ENCODE peak calls at places on chromosomes 7 and 10, in six cellular contexts. One of them, this sample, is unnamed.

GRCh38 chr10:33428706-33429105 is 94.2 kb upstream of the NRP1 start:
- DNase-seq in foreskin keratinocyte: no peak
- DNase-seq in IMR-90: no peak
- DNase-seq in stomach: no peak
- DNase-seq in naive thymus-derived CD4-positive, alpha-beta T cell: no peak
- DNase-seq in neuronal stem cell: no peak
- DNase-seq in this sample: no peak

GRCh38 chr10:59894114-59894513 is 12.2 kb downstream of the CCDC6 start:
- DNase-seq in foreskin keratinocyte: peak; percentile 63
- DNase-seq in IMR-90: peak; percentile 93
- DNase-seq in stomach: peak; percentile 77
- DNase-seq in naive thymus-derived CD4-positive, alpha-beta T cell: no peak
- DNase-seq in neuronal stem cell: no peak
- DNase-seq in this sample: no peak

GRCh38 chr7:68246189-68246633 is 1249.6 kb downstream of the TYW1 start:
- DNase-seq in foreskin keratinocyte: peak; percentile 22
- DNase-seq in IMR-90: no peak
- DNase-seq in stomach: no peak
- DNase-seq in naive thymus-derived CD4-positive, alpha-beta T cell: no peak
- DNase-seq in neuronal stem cell: peak; percentile 0
- DNase-seq in this sample: peak; percentile 76

GRCh38 chr7:90404777-90405176 is 1.5 kb downstream of the CLDN12 start:
- DNase-seq in foreskin keratinocyte: no peak
- DNase-seq in IMR-90: peak; percentile 30
- DNase-seq in stomach: no peak
- DNase-seq in naive thymus-derived CD4-positive, alpha-beta T cell: no peak
- DNase-seq in neuronal stem cell: no peak
- DNase-seq in this sample: no peak

GRCh38 chr10:113056468-113057021 is 106.5 kb downstream of the TCF7L2 start:
- DNase-seq in foreskin keratinocyte: no peak
- DNase-seq in IMR-90: peak; percentile 82
- DNase-seq in stomach: no peak
- DNase-seq in naive thymus-derived CD4-positive, alpha-beta T cell: no peak
- DNase-seq in neuronal stem cell: no peak
- DNase-seq in this sample: no peak

GRCh38 chr7:80334908-80335307 is 177.0 kb downstream of the GNAT3 start:
- DNase-seq in foreskin keratinocyte: no peak
- DNase-seq in IMR-90: no peak
- DNase-seq in stomach: no peak
- DNase-seq in naive thymus-derived CD4-positive, alpha-beta T cell: no peak
- DNase-seq in neuronal stem cell: no peak
- DNase-seq in this sample: no peak

GRCh38 chr10:63798599-63799498 is 277.6 kb downstream of the REEP3 start:
- DNase-seq in foreskin keratinocyte: peak; percentile 44
- DNase-seq in IMR-90: peak; percentile 78
- DNase-seq in stomach: peak; percentile 72
- DNase-seq in naive thymus-derived CD4-positive, alpha-beta T cell: no peak
- DNase-seq in neuronal stem cell: no peak
- DNase-seq in this sample: peak; percentile 83

GRCh38 chr10:70974351-70974901 is 86.1 kb upstream of the PCBD1 start:
- DNase-seq in foreskin keratinocyte: no peak
- DNase-seq in IMR-90: peak; percentile 4
- DNase-seq in stomach: no peak
- DNase-seq in naive thymus-derived CD4-positive, alpha-beta T cell: no peak
- DNase-seq in neuronal stem cell: no peak
- DNase-seq in this sample: no peak

GRCh38 chr7:101856488-101857357 is 39.3 kb downstream of the CUX1 start:
- DNase-seq in foreskin keratinocyte: no peak
- DNase-seq in IMR-90: peak; percentile 88
- DNase-seq in stomach: peak; percentile 97
- DNase-seq in naive thymus-derived CD4-positive, alpha-beta T cell: peak; percentile 75
- DNase-seq in neuronal stem cell: no peak
- DNase-seq in this sample: peak; percentile 81

GRCh38 chr10:62005281-62005680 is 103.8 kb downstream of the ARID5B start:
- DNase-seq in foreskin keratinocyte: no peak
- DNase-seq in IMR-90: peak; percentile 49
- DNase-seq in stomach: no peak
- DNase-seq in naive thymus-derived CD4-positive, alpha-beta T cell: no peak
- DNase-seq in neuronal stem cell: no peak
- DNase-seq in this sample: no peak

GRCh38 chr7:103989785-103990775 is 622 bp upstream of the RELN start:
- DNase-seq in foreskin keratinocyte: no peak
- DNase-seq in IMR-90: peak; percentile 47
- DNase-seq in stomach: no peak
- DNase-seq in naive thymus-derived CD4-positive, alpha-beta T cell: no peak
- DNase-seq in neuronal stem cell: peak; percentile 51
- DNase-seq in this sample: no peak

GRCh38 chr10:43296320-43296719 is 29.5 kb upstream of the RASGEF1A start:
- DNase-seq in foreskin keratinocyte: no peak
- DNase-seq in IMR-90: no peak
- DNase-seq in stomach: no peak
- DNase-seq in naive thymus-derived CD4-positive, alpha-beta T cell: no peak
- DNase-seq in neuronal stem cell: no peak
- DNase-seq in this sample: no peak

GRCh38 chr7:128203047-128203491 is 38.0 kb upstream of the LEP start:
- DNase-seq in foreskin keratinocyte: no peak
- DNase-seq in IMR-90: no peak
- DNase-seq in stomach: no peak
- DNase-seq in naive thymus-derived CD4-positive, alpha-beta T cell: no peak
- DNase-seq in neuronal stem cell: no peak
- DNase-seq in this sample: no peak

GRCh38 chr10:49187950-49188761 is at the start of gene TMEM273:
- DNase-seq in foreskin keratinocyte: no peak
- DNase-seq in IMR-90: no peak
- DNase-seq in stomach: peak; percentile 49
- DNase-seq in naive thymus-derived CD4-positive, alpha-beta T cell: no peak
- DNase-seq in neuronal stem cell: no peak
- DNase-seq in this sample: no peak

GRCh38 chr10:66326876-66327275 is 599.0 kb upstream of the LRRTM3 start:
- DNase-seq in foreskin keratinocyte: no peak
- DNase-seq in IMR-90: no peak
- DNase-seq in stomach: no peak
- DNase-seq in naive thymus-derived CD4-positive, alpha-beta T cell: no peak
- DNase-seq in neuronal stem cell: no peak
- DNase-seq in this sample: no peak

GRCh38 chr7:103934508-103934907 is 55.0 kb downstream of the RELN start:
- DNase-seq in foreskin keratinocyte: no peak
- DNase-seq in IMR-90: no peak
- DNase-seq in stomach: no peak
- DNase-seq in naive thymus-derived CD4-positive, alpha-beta T cell: no peak
- DNase-seq in neuronal stem cell: no peak
- DNase-seq in this sample: no peak

GRCh38 chr10:47243791-47244190 is 56.2 kb upstream of the GDF10 start:
- DNase-seq in foreskin keratinocyte: no peak
- DNase-seq in IMR-90: no peak
- DNase-seq in stomach: no peak
- DNase-seq in naive thymus-derived CD4-positive, alpha-beta T cell: no peak
- DNase-seq in neuronal stem cell: no peak
- DNase-seq in this sample: no peak

GRCh38 chr10:102586858-102587257 is 57.4 kb upstream of the TRIM8 start:
- DNase-seq in foreskin keratinocyte: no peak
- DNase-seq in IMR-90: no peak
- DNase-seq in stomach: no peak
- DNase-seq in naive thymus-derived CD4-positive, alpha-beta T cell: no peak
- DNase-seq in neuronal stem cell: no peak
- DNase-seq in this sample: no peak

GRCh38 chr10:118841881-118842605 is 87.3 kb upstream of the CACUL1 start:
- DNase-seq in foreskin keratinocyte: no peak
- DNase-seq in IMR-90: no peak
- DNase-seq in stomach: no peak
- DNase-seq in naive thymus-derived CD4-positive, alpha-beta T cell: no peak
- DNase-seq in neuronal stem cell: no peak
- DNase-seq in this sample: no peak

GRCh38 chr7:99014113-99014985 is 129.6 kb downstream of the SMURF1 start:
- DNase-seq in foreskin keratinocyte: no peak
- DNase-seq in IMR-90: no peak
- DNase-seq in stomach: peak; percentile 17
- DNase-seq in naive thymus-derived CD4-positive, alpha-beta T cell: no peak
- DNase-seq in neuronal stem cell: no peak
- DNase-seq in this sample: no peak

GRCh38 chr7:88314092-88314491 is 7.4 kb upstream of the STEAP4 start:
- DNase-seq in foreskin keratinocyte: no peak
- DNase-seq in IMR-90: no peak
- DNase-seq in stomach: no peak
- DNase-seq in naive thymus-derived CD4-positive, alpha-beta T cell: no peak
- DNase-seq in neuronal stem cell: no peak
- DNase-seq in this sample: no peak

GRCh38 chr7:88311675-88312036 is 5.0 kb upstream of the STEAP4 start:
- DNase-seq in foreskin keratinocyte: no peak
- DNase-seq in IMR-90: no peak
- DNase-seq in stomach: no peak
- DNase-seq in naive thymus-derived CD4-positive, alpha-beta T cell: no peak
- DNase-seq in neuronal stem cell: no peak
- DNase-seq in this sample: no peak

GRCh38 chr7:88309845-88310244 is 3.2 kb upstream of the STEAP4 start:
- DNase-seq in foreskin keratinocyte: no peak
- DNase-seq in IMR-90: no peak
- DNase-seq in stomach: no peak
- DNase-seq in naive thymus-derived CD4-positive, alpha-beta T cell: no peak
- DNase-seq in neuronal stem cell: no peak
- DNase-seq in this sample: no peak

GRCh38 chr7:88310950-88311674 is 4.4 kb upstream of the STEAP4 start:
- DNase-seq in foreskin keratinocyte: no peak
- DNase-seq in IMR-90: no peak
- DNase-seq in stomach: no peak
- DNase-seq in naive thymus-derived CD4-positive, alpha-beta T cell: no peak
- DNase-seq in neuronal stem cell: no peak
- DNase-seq in this sample: no peak

DNA sequence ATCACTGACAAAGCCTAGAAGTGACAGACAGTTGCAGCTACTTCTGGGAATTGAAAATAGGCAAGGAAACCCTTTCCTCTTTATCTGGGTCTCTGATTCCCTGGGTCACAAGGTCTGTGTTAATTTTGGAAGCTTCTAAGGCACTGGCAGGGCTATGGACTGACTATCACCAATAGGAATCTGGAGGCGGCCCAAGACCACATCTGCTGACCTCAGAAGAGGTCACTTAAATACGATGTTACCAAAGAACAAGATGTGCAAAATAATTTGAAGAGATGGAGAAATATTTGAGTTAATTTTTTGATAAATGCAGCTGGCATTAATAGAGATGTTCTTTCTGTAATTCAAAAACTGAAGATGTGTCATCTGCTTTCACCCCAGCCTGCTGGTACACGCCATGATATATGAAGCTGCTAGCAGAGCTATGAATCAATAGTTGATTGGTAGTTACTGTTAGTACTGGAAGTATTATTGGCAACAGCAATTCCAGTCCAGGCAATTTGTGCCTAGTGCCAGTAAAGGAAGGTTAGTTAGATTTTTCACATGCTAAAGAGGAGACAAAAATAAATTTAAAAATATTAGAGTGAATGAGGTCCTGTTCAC is 5.5 kb upstream of the STEAP4 start:
- DNase-seq in foreskin keratinocyte: no peak
- DNase-seq in IMR-90: no peak
- DNase-seq in stomach: peak; percentile 27
- DNase-seq in naive thymus-derived CD4-positive, alpha-beta T cell: no peak
- DNase-seq in neuronal stem cell: no peak
- DNase-seq in this sample: no peak
- H3K27ac ChIP-seq in foreskin keratinocyte: no peak overlapping the region
- H3K27ac ChIP-seq in IMR-90: no peak overlapping the region
- H3K27ac ChIP-seq in stomach: peak overlapping the region; percentile 50
- H3K27ac ChIP-seq in naive thymus-derived CD4-positive, alpha-beta T cell: no peak overlapping the region
- H3K27ac ChIP-seq in neuronal stem cell: no peak overlapping the region
- H3K27ac ChIP-seq in this sample: no peak overlapping the region

GRCh38 chr10:50990568-50991495 is 83.5 kb upstream of the PRKG1 start:
- DNase-seq in foreskin keratinocyte: peak; percentile 41
- DNase-seq in IMR-90: peak; percentile 95
- DNase-seq in stomach: no peak
- DNase-seq in naive thymus-derived CD4-positive, alpha-beta T cell: no peak
- DNase-seq in neuronal stem cell: no peak
- DNase-seq in this sample: peak; percentile 16

GRCh38 chr10:50993817-50994251 is 80.5 kb upstream of the PRKG1 start:
- DNase-seq in foreskin keratinocyte: peak; percentile 53
- DNase-seq in IMR-90: peak; percentile 89
- DNase-seq in stomach: no peak
- DNase-seq in naive thymus-derived CD4-positive, alpha-beta T cell: no peak
- DNase-seq in neuronal stem cell: no peak
- DNase-seq in this sample: no peak

GRCh38 chr10:50991496-50992355 is 82.6 kb upstream of the PRKG1 start:
- DNase-seq in foreskin keratinocyte: no peak
- DNase-seq in IMR-90: peak; percentile 67
- DNase-seq in stomach: no peak
- DNase-seq in naive thymus-derived CD4-positive, alpha-beta T cell: no peak
- DNase-seq in neuronal stem cell: no peak
- DNase-seq in this sample: no peak

GRCh38 chr10:50992356-50992866 is 81.9 kb upstream of the PRKG1 start:
- DNase-seq in foreskin keratinocyte: no peak
- DNase-seq in IMR-90: peak; percentile 31
- DNase-seq in stomach: no peak
- DNase-seq in naive thymus-derived CD4-positive, alpha-beta T cell: no peak
- DNase-seq in neuronal stem cell: no peak
- DNase-seq in this sample: no peak

GRCh38 chr10:50992972-50993766 is 81.1 kb upstream of the PRKG1 start:
- DNase-seq in foreskin keratinocyte: no peak
- DNase-seq in IMR-90: peak; percentile 88
- DNase-seq in stomach: no peak
- DNase-seq in naive thymus-derived CD4-positive, alpha-beta T cell: no peak
- DNase-seq in neuronal stem cell: no peak
- DNase-seq in this sample: no peak
- H3K27ac ChIP-seq in foreskin keratinocyte: no peak overlapping the region
- H3K27ac ChIP-seq in IMR-90: peak overlapping the region; percentile 96
- H3K27ac ChIP-seq in stomach: peak overlapping the region; percentile 80
- H3K27ac ChIP-seq in naive thymus-derived CD4-positive, alpha-beta T cell: no peak overlapping the region
- H3K27ac ChIP-seq in neuronal stem cell: no peak overlapping the region
- H3K27ac ChIP-seq in this sample: no peak overlapping the region

DNA sequence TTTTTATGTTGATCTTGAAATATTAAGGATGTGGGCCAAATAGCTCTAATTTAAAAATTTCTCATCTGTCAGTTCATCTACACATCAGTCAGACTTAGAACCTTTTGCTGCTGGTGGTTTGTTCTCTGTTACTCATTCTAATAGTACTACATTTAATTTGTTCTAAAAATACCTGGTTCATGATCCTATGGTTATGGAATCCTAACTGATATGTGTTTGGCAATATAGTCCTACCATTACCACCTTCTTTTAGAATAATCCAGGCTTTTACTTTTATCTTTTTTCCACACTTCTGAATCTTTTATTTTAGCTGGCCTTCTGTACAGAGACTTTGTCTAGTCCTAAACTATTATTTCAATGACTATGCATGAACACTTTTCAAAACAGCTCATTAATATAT is 116.9 kb downstream of the SVOPL start:
- DNase-seq in foreskin keratinocyte: no peak
- DNase-seq in IMR-90: peak; percentile 19
- DNase-seq in stomach: no peak
- DNase-seq in naive thymus-derived CD4-positive, alpha-beta T cell: no peak
- DNase-seq in neuronal stem cell: no peak
- DNase-seq in this sample: no peak
- H3K27ac ChIP-seq in foreskin keratinocyte: no peak overlapping the region
- H3K27ac ChIP-seq in IMR-90: no peak overlapping the region
- H3K27ac ChIP-seq in stomach: no peak overlapping the region
- H3K27ac ChIP-seq in naive thymus-derived CD4-positive, alpha-beta T cell: no peak overlapping the region
- H3K27ac ChIP-seq in neuronal stem cell: no peak overlapping the region
- H3K27ac ChIP-seq in this sample: no peak overlapping the region

DNA sequence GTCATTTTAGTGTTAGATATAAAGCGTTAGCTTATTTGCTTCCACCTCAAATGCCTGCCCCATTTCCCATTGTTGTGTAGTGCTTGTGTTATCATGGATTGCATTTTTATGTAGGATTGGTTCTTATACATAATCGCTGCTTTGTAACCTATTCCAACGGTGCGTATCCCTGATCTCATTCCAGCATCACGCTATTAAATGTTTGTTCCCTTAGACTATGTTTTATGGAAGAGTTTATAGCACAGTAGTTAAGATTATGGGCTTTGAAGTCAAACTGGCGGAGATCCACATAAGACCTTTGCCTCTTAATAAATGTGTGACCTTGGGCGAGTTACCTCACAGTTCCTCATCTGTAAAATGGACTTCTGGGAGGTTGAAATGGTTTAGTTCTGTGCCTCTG is 34.0 kb upstream of the ELN start:
- DNase-seq in foreskin keratinocyte: no peak
- DNase-seq in IMR-90: no peak
- DNase-seq in stomach: no peak
- DNase-seq in naive thymus-derived CD4-positive, alpha-beta T cell: no peak
- DNase-seq in neuronal stem cell: no peak
- DNase-seq in this sample: no peak
- H3K27ac ChIP-seq in foreskin keratinocyte: no peak overlapping the region
- H3K27ac ChIP-seq in IMR-90: no peak overlapping the region
- H3K27ac ChIP-seq in stomach: peak overlapping the region; percentile 55
- H3K27ac ChIP-seq in naive thymus-derived CD4-positive, alpha-beta T cell: no peak overlapping the region
- H3K27ac ChIP-seq in neuronal stem cell: no peak overlapping the region
- H3K27ac ChIP-seq in this sample: no peak overlapping the region